ENCODE peak calls at places on chromosome 21, in seven cellular contexts. L, U, Q, C, X, Y and W are unnamed samples.

GRCh38 chr21:26945916-26946315 is 21.0 kb downstream of the ADAMTS5 start:
- DNase-seq in L (no peak), U (no peak), Q (no peak), C (no peak), X (no peak), Y (no peak), W (no peak)

GRCh38 chr21:35102488-35103407 is 53.6 kb upstream of the RUNX1 start:
- DNase-seq in L (peak; percentile 61), U (no peak), Q (peak; percentile 27), C (no peak), X (peak; percentile 7), Y (no peak), W (no peak)

GRCh38 chr21:36551731-36552457 is 72.0 kb upstream of the CLDN14 start:
- DNase-seq in L (peak; percentile 16), U (peak; percentile 21), Q (no peak), C (peak; percentile 67), X (no peak), Y (no peak), W (no peak)

GRCh38 chr21:15063821-15064575 is 802 bp downstream of the NRIP1 start:
- DNase-seq in L (peak; percentile 36), U (peak; percentile 37), Q (peak; percentile 65), C (peak; percentile 44), X (no peak), Y (peak; percentile 21), W (peak; percentile 17)

GRCh38 chr21:46328151-46328550 is 4.2 kb downstream of the PCNT start:
- DNase-seq in L (no peak), U (no peak), Q (no peak), C (no peak), X (no peak), Y (no peak), W (no peak)

GRCh38 chr21:37088196-37088595 is 15.1 kb downstream of the TTC3 start:
- DNase-seq in L (peak; percentile 48), U (no peak), Q (no peak), C (peak; percentile 57), X (no peak), Y (no peak), W (no peak)

GRCh38 chr21:29187939-29188338 is 57.5 kb downstream of the MAP3K7CL start:
- DNase-seq in L (peak; percentile 92), U (peak; percentile 93), Q (no peak), C (peak; percentile 94), X (no peak), Y (peak; percentile 38), W (no peak)

GRCh38 chr21:27636671-27637070 is 669.8 kb upstream of the ADAMTS5 start:
- DNase-seq in L (no peak), U (no peak), Q (no peak), C (no peak), X (no peak), Y (no peak), W (no peak)

GRCh38 chr21:36015096-36015495 is 45.2 kb downstream of the SETD4 start:
- DNase-seq in L (no peak), U (no peak), Q (no peak), C (no peak), X (no peak), Y (no peak), W (no peak)

GRCh38 chr21:21183092-21183491 is 184.9 kb downstream of the NCAM2 start:
- DNase-seq in L (peak; percentile 60), U (no peak), Q (no peak), C (no peak), X (no peak), Y (no peak), W (no peak)

GRCh38 chr21:15793547-15794235 is 63.9 kb downstream of the USP25 start:
- DNase-seq in L (peak; percentile 56), U (no peak), Q (no peak), C (peak; percentile 56), X (no peak), Y (no peak), W (no peak)

GRCh38 chr21:36478941-36479340 is 981 bp downstream of the CLDN14 start:
- DNase-seq in L (no peak), U (peak; percentile 10), Q (no peak), C (peak; percentile 14), X (no peak), Y (no peak), W (no peak)

GRCh38 chr21:15221799-15222386 is 157.1 kb upstream of the NRIP1 start:
- DNase-seq in L (peak; percentile 68), U (peak; percentile 97), Q (no peak), C (peak; percentile 93), X (no peak), Y (peak; percentile 6), W (no peak)

GRCh38 chr21:15549671-15550070 is 180.1 kb upstream of the USP25 start:
- DNase-seq in L (peak; percentile 60), U (no peak), Q (no peak), C (peak; percentile 8), X (no peak), Y (no peak), W (no peak)

GRCh38 chr21:25080161-25080560 is 527.1 kb downstream of the MRPL39 start:
- DNase-seq in L (peak; percentile 2), U (no peak), Q (no peak), C (no peak), X (no peak), Y (no peak), W (no peak)

GRCh38 chr21:31218830-31219608 is 125.0 kb downstream of the TIAM1 start:
- DNase-seq in L (peak; percentile 28), U (peak; percentile 93), Q (peak; percentile 44), C (peak; percentile 62), X (no peak), Y (no peak), W (no peak)

GRCh38 chr21:46206163-46207005 is 22.1 kb upstream of the SPATC1L start:
- DNase-seq in L (no peak), U (no peak), Q (no peak), C (no peak), X (no peak), Y (no peak), W (no peak)

GRCh38 chr21:36615274-36615964 is 83.5 kb upstream of the SIM2 start:
- DNase-seq in L (no peak), U (no peak), Q (no peak), C (no peak), X (no peak), Y (no peak), W (no peak)

GRCh38 chr21:31156662-31157061 is 118.4 kb upstream of the KRTAP19-8 start:
- DNase-seq in L (no peak), U (no peak), Q (no peak), C (no peak), X (no peak), Y (no peak), W (no peak)

GRCh38 chr21:25911730-25912401 is 177.1 kb downstream of the GABPA start:
- DNase-seq in L (no peak), U (no peak), Q (peak; percentile 77), C (no peak), X (no peak), Y (no peak), W (no peak)

GRCh38 chr21:14602418-14602987 is 56.4 kb upstream of the SAMSN1 start:
- DNase-seq in L (peak; percentile 43), U (no peak), Q (no peak), C (no peak), X (no peak), Y (no peak), W (no peak)

GRCh38 chr21:38804617-38805281 is 980 bp upstream of the ETS2 start:
- DNase-seq in L (peak; percentile 73), U (peak; percentile 92), Q (peak; percentile 84), C (no peak), X (no peak), Y (peak; percentile 74), W (peak; percentile 43)

GRCh38 chr21:37868896-37869295 is 47.4 kb downstream of the KCNJ6 start:
- DNase-seq in L (no peak), U (peak; percentile 62), Q (no peak), C (no peak), X (no peak), Y (no peak), W (no peak)

DNA sequence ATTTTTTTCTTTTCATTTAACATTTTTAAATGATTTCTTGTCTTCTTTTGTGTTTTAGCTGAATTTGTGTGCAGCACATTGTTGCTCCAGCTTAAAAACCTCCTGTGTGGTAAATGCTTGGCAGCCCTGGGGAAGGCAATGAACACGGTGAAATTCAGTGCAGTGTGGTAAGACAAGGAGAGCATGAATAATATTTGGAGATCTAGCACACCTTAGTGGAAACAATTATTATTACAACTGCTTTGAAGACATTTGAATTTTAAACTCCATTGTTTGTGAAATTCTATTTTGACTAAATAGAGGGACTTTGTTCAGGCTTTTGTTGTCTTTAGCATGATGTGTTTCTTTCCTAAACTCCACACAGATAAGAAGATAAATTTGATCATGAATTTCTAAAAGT is 242.6 kb upstream of the CXADR start:
- DNase-seq in L (peak; percentile 85), U (peak; percentile 42), Q (no peak), C (peak; percentile 73), X (no peak), Y (no peak), W (no peak)
- TF ChIP-seq CTCF in L (peak; percentile 51), U (peak; percentile 36), Q (no peak), C (peak; percentile 39), X (no peak), Y (peak; percentile 13), W (peak; percentile 69)

DNA sequence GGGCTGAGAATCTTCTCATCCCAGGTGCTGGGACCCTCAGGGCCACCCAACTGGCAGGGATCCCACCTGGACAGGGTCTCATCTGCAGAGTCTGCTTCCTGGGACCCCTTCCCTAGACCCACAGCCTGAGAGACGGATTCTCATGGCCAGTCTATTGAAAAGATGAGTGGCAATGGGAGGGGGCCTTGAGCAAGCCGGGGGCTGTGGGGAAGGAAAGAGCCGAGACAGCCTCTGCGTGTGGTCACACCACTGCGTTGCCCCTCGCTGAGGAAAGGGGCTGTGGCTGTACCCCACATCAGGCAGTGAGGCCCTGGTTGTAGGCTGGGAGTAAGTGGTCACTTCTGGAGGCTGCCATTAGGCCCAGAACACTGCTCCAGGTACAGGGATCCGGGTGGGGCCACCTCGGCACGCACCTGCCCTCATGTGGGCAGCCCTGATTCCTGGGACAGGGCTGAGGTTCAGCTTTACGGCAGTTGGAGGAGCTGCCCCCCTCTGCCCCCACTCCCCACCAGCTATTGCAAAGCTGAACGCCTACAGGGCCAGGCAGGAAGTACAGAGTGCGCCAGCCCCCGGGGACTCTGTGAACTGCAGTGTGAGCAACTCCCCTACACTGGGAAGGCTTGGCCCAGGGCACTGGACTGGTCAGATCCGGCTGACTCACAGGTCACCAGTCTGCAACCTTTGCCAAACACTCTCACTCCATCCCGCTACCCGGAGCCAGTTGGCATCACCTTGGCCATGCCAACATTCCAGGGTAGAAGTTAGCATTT is 106.9 kb downstream of the RIPK4 start:
- DNase-seq in L (peak; percentile 25), U (no peak), Q (no peak), C (peak; percentile 42), X (no peak), Y (peak; percentile 41), W (no peak)
- TF ChIP-seq CTCF in L (peak; percentile 31), U (no peak), Q (no peak), C (peak; percentile 21), X (no peak), Y (no peak), W (no peak)

GRCh38 chr21:33057385-33057940 is 12.5 kb upstream of the OLIG1 start:
- DNase-seq in L (no peak), U (no peak), Q (no peak), C (no peak), X (no peak), Y (no peak), W (no peak)
- TF ChIP-seq CTCF in L (no peak), U (no peak), Q (no peak), C (no peak), X (no peak), Y (no peak), W (no peak)

DNA sequence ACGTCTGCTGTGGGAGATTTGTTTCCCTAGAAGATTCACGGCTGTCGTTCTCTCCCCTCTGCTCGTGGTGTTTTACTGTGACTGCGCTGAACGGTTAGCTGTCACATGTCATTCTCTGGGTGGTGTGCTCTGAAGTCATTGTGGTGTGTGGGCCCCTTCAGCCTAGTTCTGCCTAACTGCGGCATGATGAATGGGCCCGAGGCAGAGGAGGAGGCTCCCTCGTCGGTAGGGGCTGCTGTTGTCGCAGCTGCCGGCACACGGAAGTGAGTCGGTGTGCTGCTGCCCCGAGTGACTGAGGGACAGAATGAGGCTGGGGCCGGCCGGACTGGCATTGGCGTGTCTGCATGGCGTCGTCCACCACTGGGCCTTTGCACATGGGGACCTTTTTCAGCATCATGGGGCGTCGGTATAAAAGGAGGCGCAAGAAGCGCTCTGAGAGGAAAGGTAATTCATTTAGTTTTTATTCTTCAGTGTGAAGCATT is 77.9 kb downstream of the ADARB1 start:
- DNase-seq in L (peak; percentile 48), U (no peak), Q (peak; percentile 31), C (no peak), X (peak; percentile 53), Y (no peak), W (no peak)
- TF ChIP-seq CTCF in L (peak; percentile 68), U (peak; percentile 20), Q (no peak), C (peak; percentile 17), X (peak; percentile 54), Y (no peak), W (peak; percentile 23)